ENCODE peak calls at places on chromosome 9, in eight cellular contexts. N is thyroid gland, X is IMR-90, R is tibial nerve, I is Peyer's patch, J is esophagus squamous epithelium, V is right lobe of liver, C is HCT116. Y is an unnamed sample. For H3K36me3, the result is how much of the 10 kb centered on the place peaks cover.

GRCh38 chr9:9498147-9498546 is 1114.7 kb downstream of the PTPRD start:
- DNase-seq in R (no peak), N (no peak), V (no peak), J (no peak), C (no peak), X (no peak), I (no peak), Y (no peak)

GRCh38 chr9:121483049-121483448 is 16.6 kb downstream of the GGTA1 start:
- DNase-seq in J (no peak), I (no peak), X (no peak), N (no peak), R (no peak), C (no peak), V (no peak), Y (no peak)

GRCh38 chr9:121073038-121073437 is 1.7 kb upstream of the CNTRL start:
- DNase-seq in J (no peak), R (peak), V (no peak), I (peak), X (peak), N (peak), C (no peak), Y (no peak)

GRCh38 chr9:115938479-115938878 is 215.1 kb upstream of the PAPPA start:
- DNase-seq in C (no peak), N (no peak), I (no peak), V (no peak), J (no peak), X (no peak), R (no peak), Y (no peak)

GRCh38 chr9:136762221-136762691 is 2.1 kb downstream of the LCN15 start:
- DNase-seq in N (no peak), I (no peak), R (no peak), J (no peak), C (no peak), V (no peak), X (no peak), Y (no peak)

GRCh38 chr9:112072721-112073553 is 102.2 kb downstream of the SUSD1 start:
- DNase-seq in C (no peak), R (no peak), N (no peak), I (no peak), X (peak), J (no peak), V (no peak), Y (no peak)

GRCh38 chr9:133237271-133237731 is 28.3 kb upstream of the OBP2B start:
- DNase-seq in N (peak), R (peak), V (no peak), C (no peak), J (no peak), X (no peak), I (no peak), Y (peak)

GRCh38 chr9:98971168-98971914 is 27.6 kb downstream of the COL15A1 start:
- DNase-seq in V (no peak), N (no peak), R (peak), X (peak), J (no peak), I (no peak), C (no peak), Y (no peak)

GRCh38 chr9:14752271-14752670 is 29.7 kb upstream of the CER1 start:
- DNase-seq in R (no peak), J (no peak), V (peak), C (no peak), I (no peak), N (no peak), X (no peak), Y (no peak)

GRCh38 chr9:113278840-113279239 is 3.4 kb downstream of the PRPF4 start:
- DNase-seq in I (no peak), J (no peak), V (no peak), X (no peak), R (no peak), C (no peak), N (no peak), Y (no peak)
- H3K36me3 ChIP-seq in I (under half), J (under half), V (under half), X (under half), R (under half), C (half or more), N (under half), Y (half or more)

GRCh38 chr9:127852829-127853228 is 1.6 kb downstream of the ENG start:
- DNase-seq in V (no peak), J (no peak), N (no peak), R (no peak), C (no peak), I (no peak), X (no peak), Y (no peak)

GRCh38 chr9:127854169-127854833 is at the start of gene ENG:
- DNase-seq in I (peak), J (no peak), V (peak), R (peak), N (peak), X (peak), C (no peak), Y (peak)

GRCh38 chr9:127855522-127855921 is 1.1 kb upstream of the ENG start:
- DNase-seq in C (no peak), X (no peak), V (no peak), I (no peak), J (no peak), R (no peak), N (no peak), Y (no peak)

GRCh38 chr9:127856094-127856740 is 1.8 kb upstream of the ENG start:
- DNase-seq in R (no peak), I (no peak), X (no peak), N (no peak), J (no peak), C (no peak), V (no peak), Y (no peak)

GRCh38 chr9:127853312-127854168 is 918 bp downstream of the ENG start:
- DNase-seq in N (no peak), C (no peak), R (no peak), I (no peak), J (no peak), X (no peak), V (no peak), Y (no peak)
- H3K27ac ChIP-seq in N (peak), C (no peak), R (peak), I (peak), J (peak), X (peak), V (peak), Y (peak)

DNA sequence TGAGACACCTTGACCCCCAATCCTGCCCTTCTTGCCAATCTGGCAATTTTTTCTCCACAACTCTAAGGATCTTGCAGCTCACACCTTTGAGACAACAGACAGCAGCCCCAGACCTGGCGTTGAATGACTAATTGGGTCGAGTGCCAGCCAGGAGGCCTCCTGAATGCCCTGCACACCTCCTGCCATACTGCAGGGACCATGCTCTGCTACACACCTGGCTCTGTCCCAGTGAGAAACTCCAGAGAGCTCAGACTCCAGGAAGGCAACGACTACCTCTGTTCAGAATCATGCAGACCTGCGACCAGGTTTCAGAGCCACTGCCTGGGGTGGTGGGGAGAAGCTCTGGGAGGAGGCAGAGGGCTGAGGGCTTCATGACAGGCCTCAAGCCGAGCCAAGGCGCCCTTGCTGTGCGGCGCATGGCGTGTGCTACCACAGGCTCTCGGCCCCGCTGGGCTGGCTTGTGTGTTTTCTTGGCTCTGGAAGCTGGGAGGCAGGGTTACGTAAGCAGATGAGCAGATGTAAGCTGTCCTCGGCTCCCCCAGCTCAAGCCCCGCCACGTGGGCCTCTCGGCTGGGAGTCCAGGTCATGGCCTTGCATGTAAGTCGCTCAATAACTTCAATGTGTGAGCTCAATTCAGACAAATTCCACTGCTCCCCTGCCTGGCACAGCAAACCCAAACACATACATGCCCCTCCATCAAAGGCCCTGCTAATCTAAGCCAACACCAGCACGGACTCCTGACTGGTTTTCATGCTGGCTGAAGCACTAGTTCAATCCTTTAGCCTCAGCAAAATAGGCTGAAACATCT is 27.5 kb downstream of the B4GALT1 start:
- DNase-seq in X (peak), V (peak), R (peak), N (peak), J (no peak), I (peak), C (no peak), Y (peak)
- TF ChIP-seq POLR2A in X (no peak), V (peak), R (no peak), N (no peak), J (no peak), I (no peak), C (no peak), Y (no peak)

GRCh38 chr9:131188986-131189385 is 63.6 kb downstream of the NUP214 start:
- DNase-seq in J (no peak), R (no peak), X (no peak), C (no peak), N (no peak), I (no peak), V (no peak), Y (no peak)
- H3K36me3 ChIP-seq in J (under half), R (under half), X (under half), C (under half), N (under half), I (under half), V (under half), Y (half or more)

DNA sequence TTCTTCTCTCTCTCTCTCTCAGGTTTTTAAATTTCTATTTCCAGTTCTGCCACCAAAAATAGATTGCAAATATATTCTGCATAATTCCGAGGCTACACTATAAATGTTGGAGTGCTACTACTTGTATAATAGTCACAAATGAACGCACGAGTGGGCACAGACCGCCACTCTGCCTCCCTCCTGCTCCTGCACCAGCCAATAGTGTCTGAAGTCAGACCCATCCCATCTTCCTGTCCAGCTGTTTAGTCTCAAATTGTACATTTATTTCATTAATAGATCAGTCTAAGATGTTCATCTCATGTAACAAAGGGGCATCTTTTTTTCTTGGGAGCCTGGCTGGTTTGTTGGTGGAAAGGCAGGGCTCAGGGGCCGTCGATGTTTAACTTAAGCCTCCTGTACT is 178.9 kb downstream of the AUH start:
- DNase-seq in J (no peak), V (no peak), C (no peak), N (no peak), X (no peak), R (no peak), I (peak), Y (no peak)
- H3K27ac ChIP-seq in J (peak), V (no peak), C (no peak), N (no peak), X (no peak), R (no peak), I (no peak), Y (no peak)

DNA sequence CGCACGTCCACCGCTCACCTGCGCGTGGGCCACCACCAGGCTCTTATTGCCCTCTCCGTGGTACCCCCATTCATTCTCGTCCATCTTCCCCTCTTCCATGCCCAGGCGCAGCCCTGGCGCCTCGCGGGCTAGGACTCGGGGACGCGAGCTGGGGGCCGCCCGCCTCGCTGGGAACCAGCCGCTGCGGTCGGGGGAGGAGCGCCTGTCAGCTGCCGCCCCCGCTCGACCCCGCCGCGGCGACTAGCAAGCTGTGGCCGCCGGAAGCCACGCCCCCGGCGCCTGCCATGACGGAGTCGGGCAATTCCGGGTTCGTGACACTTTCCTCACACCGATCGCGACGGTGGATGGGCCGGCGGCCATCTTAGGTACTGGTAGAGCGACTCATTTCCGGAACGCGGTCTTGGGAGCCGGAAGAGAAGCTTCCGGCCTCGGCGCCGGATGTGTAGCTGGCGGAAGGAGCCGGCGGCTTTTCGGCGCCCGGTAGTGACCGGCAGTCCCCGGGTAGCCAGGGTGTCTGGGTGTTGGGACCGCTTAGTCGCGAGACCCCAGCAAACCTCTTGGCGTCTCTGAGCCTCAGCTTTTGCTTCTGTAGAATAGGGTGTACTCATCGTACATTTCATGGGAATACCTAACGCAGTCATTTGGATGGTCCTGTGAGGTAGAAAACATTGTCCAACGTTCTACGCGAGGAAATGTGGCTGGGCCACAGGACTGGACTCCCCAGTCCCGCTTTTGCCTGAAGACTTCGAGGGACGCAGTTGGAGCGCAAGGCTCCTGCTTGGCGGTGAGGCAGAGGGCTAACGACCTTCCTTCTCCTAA is at the start of gene IPPK:
- DNase-seq in V (peak), X (peak), I (peak), C (peak), N (peak), J (peak), R (peak), Y (peak)
- TF ChIP-seq POLR2A in V (peak), X (peak), I (peak), C (peak), N (peak), J (peak), R (peak), Y (peak)

GRCh38 chr9:89351584-89351983 is 33.3 kb downstream of the SECISBP2 start:
- DNase-seq in J (no peak), N (no peak), V (no peak), C (no peak), R (no peak), I (peak), X (no peak), Y (no peak)
- H3K36me3 ChIP-seq in J (half or more), N (half or more), V (under half), C (under half), R (under half), I (under half), X (half or more), Y (half or more)

GRCh38 chr9:126440938-126441337 is 114.3 kb downstream of the MVB12B start:
- DNase-seq in J (no peak), X (no peak), V (no peak), R (no peak), N (no peak), I (no peak), C (no peak), Y (no peak)
- H3K27ac ChIP-seq in J (no peak), X (no peak), V (no peak), R (no peak), N (no peak), I (no peak), C (no peak), Y (no peak)

GRCh38 chr9:70410368-70410767 is 4.1 kb downstream of the KLF9 start:
- DNase-seq in R (no peak), J (no peak), X (peak), C (no peak), N (no peak), I (no peak), V (no peak), Y (no peak)

GRCh38 chr9:70412678-70413426 is 1.6 kb downstream of the KLF9 start:
- DNase-seq in C (no peak), X (peak), N (peak), R (peak), I (peak), V (peak), J (peak), Y (peak)

GRCh38 chr9:70411930-70412677 is 2.4 kb downstream of the KLF9 start:
- DNase-seq in R (peak), X (peak), I (peak), J (peak), C (peak), N (peak), V (peak), Y (peak)

GRCh38 chr9:70409800-70410199 is 4.7 kb downstream of the KLF9 start:
- DNase-seq in N (no peak), V (no peak), C (no peak), X (no peak), R (no peak), I (no peak), J (no peak), Y (no peak)

GRCh38 chr9:70411141-70411929 is 3.1 kb downstream of the KLF9 start:
- DNase-seq in X (peak), J (no peak), I (peak), V (peak), R (peak), C (no peak), N (peak), Y (peak)
- TF ChIP-seq POLR2A in X (peak), J (no peak), I (peak), V (peak), R (peak), C (no peak), N (peak), Y (no peak)

Y was measured in heart left ventricle.